ENCODE peak calls at places on chromosome 12, in four cellular contexts. K is lung; Y is stimulated activated CD8-positive, alpha-beta memory T cell treated with anti-CD3 and anti-CD28 coated beads, Interleukin-2, amount 100 ng/mL, for 48 hours; M is bronchial epithelial cell. H is an unnamed sample.

GRCh38 chr12:6790496-6791150 is 1.3 kb downstream of the CD4 start:
- DNase-seq in K (no peak), M (no peak), Y (no peak), H (no peak)

GRCh38 chr12:92863255-92863654 is 65.8 kb downstream of the EEA1 start:
- DNase-seq in K (no peak), Y (no peak), M (no peak), H (no peak)

GRCh38 chr12:63038361-63039100 is 103.6 kb upstream of the PPM1H start:
- DNase-seq in M (no peak), Y (no peak), K (no peak), H (no peak)

GRCh38 chr12:51374346-51374745 is 16.9 kb downstream of the GALNT6 start:
- DNase-seq in Y (no peak), K (no peak), M (no peak), H (no peak)

GRCh38 chr12:13573698-13574321 is 377.3 kb downstream of the EMP1 start:
- DNase-seq in K (no peak), M (peak; percentile 78), Y (no peak), H (no peak)

GRCh38 chr12:123264642-123265041 is 7.0 kb downstream of the CDK2AP1 start:
- DNase-seq in M (no peak), Y (no peak), K (no peak), H (no peak)

GRCh38 chr12:65098364-65098763 is 22.7 kb downstream of the WIF1 start:
- DNase-seq in M (peak; percentile 78), Y (no peak), K (no peak), H (no peak)

GRCh38 chr12:112513496-112513895 is 94.7 kb downstream of the PTPN11 start:
- DNase-seq in Y (no peak), K (no peak), M (no peak), H (no peak)

GRCh38 chr12:116200812-116201211 is 76.7 kb downstream of the MED13L start:
- DNase-seq in K (no peak), M (no peak), Y (no peak), H (no peak)

GRCh38 chr12:58253663-58254062 is 312.3 kb downstream of the ATP23 start:
- DNase-seq in K (no peak), M (peak; percentile 90), Y (no peak), H (no peak)

GRCh38 chr12:53899230-53899629 is 39.4 kb upstream of the HOXC13 start:
- DNase-seq in K (no peak), M (no peak), Y (no peak), H (no peak)

GRCh38 chr12:43425361-43425760 is 126.6 kb downstream of the ADAMTS20 start:
- DNase-seq in Y (no peak), K (no peak), M (no peak), H (no peak)

GRCh38 chr12:127130506-127131100 is 1136.4 kb upstream of the TMEM132C start:
- DNase-seq in M (no peak), Y (no peak), K (no peak), H (no peak)

GRCh38 chr12:48128800-48129199 is 9.6 kb downstream of the PFKM start:
- DNase-seq in M (no peak), K (no peak), Y (no peak), H (no peak)

GRCh38 chr12:92444763-92445162 is 258.0 kb upstream of the PLEKHG7 start:
- DNase-seq in M (no peak), K (no peak), Y (no peak), H (peak; percentile 45)

GRCh38 chr12:70271025-70271424 is 27.8 kb downstream of the CNOT2 start:
- DNase-seq in K (no peak), Y (no peak), M (no peak), H (no peak)

GRCh38 chr12:131276501-131277185 is 322.9 kb downstream of the ADGRD1 start:
- DNase-seq in Y (no peak), K (no peak), M (no peak), H (no peak)

GRCh38 chr12:91413591-91413990 is 231.0 kb upstream of the DCN start:
- DNase-seq in K (no peak), M (peak; percentile 97), Y (no peak), H (no peak)

GRCh38 chr12:114343585-114343984 is 62.4 kb downstream of the TBX5 start:
- DNase-seq in K (no peak), M (no peak), Y (no peak), H (no peak)

GRCh38 chr12:29655861-29656260 is 127.9 kb downstream of the TMTC1 start:
- DNase-seq in K (no peak), M (no peak), Y (no peak), H (no peak)

GRCh38 chr12:12492547-12492946 is 70.1 kb downstream of the DUSP16 start:
- DNase-seq in Y (no peak), K (no peak), M (no peak), H (no peak)

GRCh38 chr12:54988402-54989054 is 4.0 kb upstream of the TESPA1 start:
- DNase-seq in K (peak; percentile 43), M (no peak), Y (no peak), H (no peak)

GRCh38 chr12:116498471-116498870 is 60.7 kb upstream of the MAP1LC3B2 start:
- DNase-seq in M (no peak), Y (no peak), K (no peak), H (no peak)

GRCh38 chr12:83102499-83102898 is 415.8 kb downstream of the TMTC2 start:
- DNase-seq in Y (no peak), M (peak; percentile 12), K (no peak), H (no peak)

GRCh38 chr12:112216223-112216622 is 90.9 kb downstream of the TRAFD1 start:
- DNase-seq in K (no peak), M (no peak), Y (no peak), H (no peak)

GRCh38 chr12:27133022-27133590 is 50.7 kb upstream of the C12orf71 start:
- DNase-seq in M (no peak), Y (no peak), K (no peak), H (no peak)

GRCh38 chr12:15863258-15863835 is 18.8 kb upstream of the STRAP start:
- DNase-seq in M (no peak), Y (no peak), K (no peak), H (no peak)

GRCh38 chr12:76106631-76107030 is 22.1 kb upstream of the NAP1L1 start:
- DNase-seq in Y (no peak), M (no peak), K (no peak), H (no peak)

GRCh38 chr12:12592930-12593329 is 18.7 kb upstream of the CREBL2 start:
- DNase-seq in K (no peak), Y (no peak), M (peak; percentile 52), H (no peak)

GRCh38 chr12:53078425-53079225 is 565 bp downstream of the SPRYD3 start:
- DNase-seq in M (peak; percentile 37), K (no peak), Y (no peak), H (no peak)

GRCh38 chr12:103392722-103393121 is 103.0 kb downstream of the C12orf42 start:
- DNase-seq in K (no peak), Y (no peak), M (no peak), H (no peak)